ENCODE peak calls at places on chromosome 9, in four cellular contexts. H is Peyer's patch, X is aorta, D is psoas muscle. I is an unnamed sample.

GRCh38 chr9:132670816-132671371 is 630 bp downstream of the GTF3C4 start:
- DNase-seq in D (peak; percentile 54), X (no peak), H (peak; percentile 16), I (peak; percentile 66)

GRCh38 chr9:135552021-135552697 is 6.2 kb downstream of the OBP2A start:
- DNase-seq in X (no peak), D (no peak), H (no peak), I (peak; percentile 55)

GRCh38 chr9:105157178-105157583 is 87.3 kb upstream of the SLC44A1 start:
- DNase-seq in H (peak; percentile 20), X (peak; percentile 75), D (peak; percentile 69), I (peak; percentile 71)

GRCh38 chr9:120393386-120394057 is 186.4 kb downstream of the CDK5RAP2 start:
- DNase-seq in D (no peak), H (no peak), X (no peak), I (no peak)

GRCh38 chr9:118595719-118596305 is 773.4 kb downstream of the BRINP1 start:
- DNase-seq in X (no peak), H (no peak), D (no peak), I (no peak)

GRCh38 chr9:14913366-14913765 is 3.1 kb upstream of the FREM1 start:
- DNase-seq in X (no peak), H (no peak), D (no peak), I (no peak)

GRCh38 chr9:130290353-130291181 is 25.0 kb downstream of the HMCN2 start:
- DNase-seq in X (no peak), H (no peak), D (peak; percentile 82), I (no peak)

GRCh38 chr9:94860678-94861588 is 134.4 kb downstream of the AOPEP start:
- DNase-seq in X (peak; percentile 71), H (peak; percentile 79), D (no peak), I (no peak)

GRCh38 chr9:95980262-95981125 is 105.0 kb downstream of the ERCC6L2 start:
- DNase-seq in D (no peak), H (no peak), X (no peak), I (no peak)

GRCh38 chr9:130137870-130138653 is 34.1 kb upstream of the NCS1 start:
- DNase-seq in D (peak; percentile 57), H (no peak), X (peak; percentile 77), I (no peak)

GRCh38 chr9:110950041-110950645 is 88.1 kb downstream of the LPAR1 start:
- DNase-seq in D (no peak), H (no peak), X (no peak), I (no peak)

GRCh38 chr9:28378236-28378635 is 805.0 kb upstream of the C9orf72 start:
- DNase-seq in X (no peak), H (no peak), D (no peak), I (no peak)

GRCh38 chr9:82763631-82764030 is 299.3 kb downstream of the RASEF start:
- DNase-seq in H (no peak), X (no peak), D (no peak), I (no peak)

GRCh38 chr9:34378376-34379060 is 1.8 kb upstream of the MYORG start:
- DNase-seq in H (no peak), X (no peak), D (no peak), I (no peak)

GRCh38 chr9:134884492-134884891 is 3.9 kb downstream of the FCN2 start:
- DNase-seq in H (no peak), D (no peak), X (no peak), I (no peak)

GRCh38 chr9:88680041-88680440 is 145.1 kb downstream of the NXNL2 start:
- DNase-seq in D (no peak), H (no peak), X (no peak), I (no peak)

GRCh38 chr9:77848897-77849296 is 182.7 kb downstream of the GNAQ start:
- DNase-seq in D (peak; percentile 77), H (no peak), X (peak; percentile 79), I (no peak)

GRCh38 chr9:8366161-8366926 is 566.8 kb upstream of the DMAC1 start:
- DNase-seq in D (no peak), X (no peak), H (no peak), I (no peak)

GRCh38 chr9:74373348-74373747 is 123.8 kb upstream of the RORB start:
- DNase-seq in X (no peak), H (no peak), D (no peak), I (no peak)
- H3K4me3 ChIP-seq in X (no peak overlapping the region), H (no peak overlapping the region), D (no peak overlapping the region), I (no peak overlapping the region)

DNA sequence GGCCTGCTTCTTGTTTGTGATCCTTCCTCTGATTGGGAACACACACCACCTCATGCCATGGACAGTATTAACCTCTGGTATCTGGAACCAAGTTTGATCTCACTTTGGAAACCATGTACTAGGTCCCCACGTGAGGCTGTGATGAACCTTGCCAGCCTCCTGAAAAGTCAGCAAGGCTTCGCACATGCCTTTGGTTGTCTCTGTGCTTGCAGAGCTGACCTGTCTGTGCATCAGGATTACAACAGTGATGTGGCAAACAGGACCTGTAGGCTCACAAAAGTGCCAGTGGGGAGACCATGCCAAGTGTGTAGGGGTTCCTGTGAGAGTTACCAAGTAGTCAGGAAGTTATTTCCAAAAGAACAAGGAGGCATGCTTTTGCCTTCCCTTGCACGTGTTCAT is 1.4 kb downstream of the ACO1 start:
- DNase-seq in X (no peak), D (no peak), H (no peak), I (no peak)
- H3K4me1 ChIP-seq in X (no peaks in the 10 kb centered on the region), D (peaks cover 12% of the 10 kb centered on the region), H (peaks cover 13% of the 10 kb centered on the region), I (peaks cover 18% of the 10 kb centered on the region)

GRCh38 chr9:128634651-128635262 is 21.9 kb downstream of the DYNC2I2 start:
- DNase-seq in H (no peak), D (no peak), X (no peak), I (peak; percentile 72)
- H3K4me3 ChIP-seq in H (peak overlapping the region; percentile 40), D (no peak overlapping the region), X (no peak overlapping the region), I (peak overlapping the region; percentile 28)

GRCh38 chr9:79581794-79582193 is 10.0 kb downstream of the TLE4 start:
- DNase-seq in X (no peak), D (no peak), H (no peak), I (no peak)
- H3K4me1 ChIP-seq in X (no peaks in the 10 kb centered on the region), D (peaks cover 81% of the 10 kb centered on the region), H (peaks cover 19% of the 10 kb centered on the region), I (peaks cover 18% of the 10 kb centered on the region)

GRCh38 chr9:87497604-87498045 is at the start of gene DAPK1:
- DNase-seq in D (peak; percentile 80), X (peak; percentile 76), H (no peak), I (peak; percentile 92)
- H3K4me3 ChIP-seq in D (peak within 1 kb of the TSS; percentile 69), X (peak within 1 kb of the TSS; percentile 30), H (peak within 1 kb of the TSS; percentile 82), I (peak within 1 kb of the TSS; percentile 80)

DNA sequence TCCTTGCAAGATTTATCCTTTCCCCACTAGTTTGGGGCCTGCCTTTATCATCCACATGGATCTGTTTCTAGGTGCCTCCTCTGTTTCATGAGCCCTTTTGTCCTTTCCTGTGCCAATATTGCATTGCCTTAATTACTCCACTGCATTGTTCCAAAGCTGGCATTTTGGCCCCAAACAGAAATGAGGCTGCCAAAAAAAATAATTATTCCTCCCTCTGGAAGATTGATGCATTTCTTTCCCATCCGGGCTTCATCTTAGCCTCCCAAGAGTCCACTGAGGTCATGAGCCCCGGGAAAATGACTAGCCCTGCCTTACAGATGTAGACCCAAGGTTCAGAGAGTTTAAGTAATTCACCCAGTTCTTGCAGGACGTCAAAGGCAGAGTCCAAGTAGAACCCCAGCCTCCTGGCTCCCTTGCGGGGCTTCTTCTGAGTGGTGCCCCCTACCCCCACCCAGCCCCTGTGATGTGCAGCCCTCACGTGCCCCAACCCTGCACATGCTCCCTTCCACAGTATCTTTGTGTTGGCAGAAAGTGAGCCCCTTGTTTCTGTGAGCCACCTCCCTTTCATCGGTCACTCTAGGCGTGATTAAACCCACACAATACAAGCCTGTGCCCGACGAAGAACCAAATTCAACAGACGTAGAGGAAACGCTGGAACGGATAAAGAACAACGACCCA is 62.1 kb downstream of the TMOD1 start:
- DNase-seq in X (no peak), H (no peak), D (no peak), I (peak; percentile 35)
- H3K4me1 ChIP-seq in X (peaks cover 2% of the 10 kb centered on the region), H (peaks cover 17% of the 10 kb centered on the region), D (peaks cover 52% of the 10 kb centered on the region), I (peaks cover 21% of the 10 kb centered on the region)

GRCh38 chr9:137326436-137327060 is 24.5 kb upstream of the NRARP start:
- DNase-seq in H (peak; percentile 56), D (no peak), X (no peak), I (no peak)
- H3K4me3 ChIP-seq in H (no peak overlapping the region), D (no peak overlapping the region), X (no peak overlapping the region), I (no peak overlapping the region)

GRCh38 chr9:109101810-109102209 is 17.9 kb downstream of the TMEM245 start:
- DNase-seq in H (no peak), X (no peak), D (no peak), I (no peak)

GRCh38 chr9:109098221-109098959 is 21.4 kb downstream of the TMEM245 start:
- DNase-seq in H (no peak), X (no peak), D (no peak), I (no peak)

GRCh38 chr9:109098960-109099308 is 20.8 kb downstream of the TMEM245 start:
- DNase-seq in X (no peak), H (no peak), D (no peak), I (no peak)

GRCh38 chr9:109100543-109101201 is 19.1 kb downstream of the TMEM245 start:
- DNase-seq in D (no peak), X (no peak), H (no peak), I (no peak)

GRCh38 chr9:109101202-109101595 is 18.5 kb downstream of the TMEM245 start:
- DNase-seq in X (no peak), H (no peak), D (no peak), I (no peak)
- H3K4me1 ChIP-seq in X (peaks cover 8% of the 10 kb centered on the region), H (peaks cover 40% of the 10 kb centered on the region), D (peaks cover 63% of the 10 kb centered on the region), I (peaks cover 56% of the 10 kb centered on the region)

I was measured in upper lobe of right lung.